ENCODE peak calls at places on chromosomes 16 and 17, in six cellular contexts. One of them, this sample, is unnamed.

GRCh38 chr17:80422981-80423380 is 8.0 kb downstream of the ENDOV start:
- DNase-seq in IMR-90: no peak
- DNase-seq in uterus: peak
- DNase-seq in body of pancreas: no peak
- DNase-seq in suprapubic skin: no peak
- DNase-seq in endothelial cell of umbilical vein: no peak
- DNase-seq in this sample: no peak

GRCh38 chr17:73749906-73750305 is 105.7 kb upstream of the SDK2 start:
- DNase-seq in body of pancreas: no peak
- DNase-seq in endothelial cell of umbilical vein: no peak
- DNase-seq in IMR-90: no peak
- DNase-seq in suprapubic skin: no peak
- DNase-seq in uterus: no peak
- DNase-seq in this sample: no peak

GRCh38 chr17:79575229-79575628 is 35.6 kb downstream of the RBFOX3 start:
- DNase-seq in IMR-90: no peak
- DNase-seq in suprapubic skin: no peak
- DNase-seq in uterus: no peak
- DNase-seq in body of pancreas: no peak
- DNase-seq in endothelial cell of umbilical vein: no peak
- DNase-seq in this sample: no peak

GRCh38 chr16:26818393-26818792 is 248.3 kb upstream of the C16orf82 start:
- DNase-seq in body of pancreas: no peak
- DNase-seq in IMR-90: no peak
- DNase-seq in suprapubic skin: no peak
- DNase-seq in uterus: no peak
- DNase-seq in endothelial cell of umbilical vein: no peak
- DNase-seq in this sample: no peak

GRCh38 chr16:79380990-79381389 is 219.5 kb downstream of the MAF start:
- DNase-seq in suprapubic skin: no peak
- DNase-seq in endothelial cell of umbilical vein: no peak
- DNase-seq in body of pancreas: no peak
- DNase-seq in IMR-90: no peak
- DNase-seq in uterus: no peak
- DNase-seq in this sample: no peak

GRCh38 chr17:56595831-56596740 is 2.6 kb downstream of the NOG start:
- DNase-seq in IMR-90: peak
- DNase-seq in body of pancreas: no peak
- DNase-seq in suprapubic skin: no peak
- DNase-seq in endothelial cell of umbilical vein: no peak
- DNase-seq in uterus: no peak
- DNase-seq in this sample: no peak

GRCh38 chr17:40818733-40819527 is 3.5 kb downstream of the KRT10 start:
- DNase-seq in suprapubic skin: peak
- DNase-seq in IMR-90: peak
- DNase-seq in endothelial cell of umbilical vein: peak
- DNase-seq in body of pancreas: peak
- DNase-seq in uterus: peak
- DNase-seq in this sample: peak

GRCh38 chr17:36989173-36989572 is 40.4 kb downstream of the AATF start:
- DNase-seq in uterus: no peak
- DNase-seq in IMR-90: no peak
- DNase-seq in endothelial cell of umbilical vein: no peak
- DNase-seq in suprapubic skin: no peak
- DNase-seq in body of pancreas: no peak
- DNase-seq in this sample: no peak

GRCh38 chr17:81066771-81067315 is 31.9 kb downstream of the BAIAP2 start:
- DNase-seq in suprapubic skin: no peak
- DNase-seq in endothelial cell of umbilical vein: no peak
- DNase-seq in IMR-90: no peak
- DNase-seq in uterus: no peak
- DNase-seq in body of pancreas: no peak
- DNase-seq in this sample: no peak

GRCh38 chr16:57723170-57723569 is 12.4 kb upstream of the KATNB1 start:
- DNase-seq in body of pancreas: no peak
- DNase-seq in IMR-90: no peak
- DNase-seq in suprapubic skin: no peak
- DNase-seq in endothelial cell of umbilical vein: peak
- DNase-seq in uterus: no peak
- DNase-seq in this sample: no peak

GRCh38 chr16:11949527-11949926 is 7.7 kb upstream of the NPIPB2 start:
- DNase-seq in body of pancreas: peak
- DNase-seq in IMR-90: peak
- DNase-seq in suprapubic skin: peak
- DNase-seq in uterus: no peak
- DNase-seq in endothelial cell of umbilical vein: peak
- DNase-seq in this sample: peak

GRCh38 chr17:80225230-80225629 is 5.0 kb downstream of the SLC26A11 start:
- DNase-seq in body of pancreas: no peak
- DNase-seq in IMR-90: no peak
- DNase-seq in endothelial cell of umbilical vein: no peak
- DNase-seq in suprapubic skin: no peak
- DNase-seq in uterus: no peak
- DNase-seq in this sample: no peak

GRCh38 chr17:73738751-73739575 is 94.7 kb upstream of the SDK2 start:
- DNase-seq in IMR-90: no peak
- DNase-seq in endothelial cell of umbilical vein: no peak
- DNase-seq in body of pancreas: no peak
- DNase-seq in suprapubic skin: no peak
- DNase-seq in uterus: no peak
- DNase-seq in this sample: no peak

GRCh38 chr16:13919330-13919682 is 648 bp upstream of the ERCC4 start:
- DNase-seq in endothelial cell of umbilical vein: no peak
- DNase-seq in body of pancreas: peak
- DNase-seq in uterus: no peak
- DNase-seq in IMR-90: peak
- DNase-seq in suprapubic skin: no peak
- DNase-seq in this sample: no peak

GRCh38 chr17:40516581-40517285 is 15.3 kb upstream of the TNS4 start:
- DNase-seq in uterus: peak
- DNase-seq in body of pancreas: no peak
- DNase-seq in endothelial cell of umbilical vein: no peak
- DNase-seq in IMR-90: no peak
- DNase-seq in suprapubic skin: peak
- DNase-seq in this sample: peak

DNA sequence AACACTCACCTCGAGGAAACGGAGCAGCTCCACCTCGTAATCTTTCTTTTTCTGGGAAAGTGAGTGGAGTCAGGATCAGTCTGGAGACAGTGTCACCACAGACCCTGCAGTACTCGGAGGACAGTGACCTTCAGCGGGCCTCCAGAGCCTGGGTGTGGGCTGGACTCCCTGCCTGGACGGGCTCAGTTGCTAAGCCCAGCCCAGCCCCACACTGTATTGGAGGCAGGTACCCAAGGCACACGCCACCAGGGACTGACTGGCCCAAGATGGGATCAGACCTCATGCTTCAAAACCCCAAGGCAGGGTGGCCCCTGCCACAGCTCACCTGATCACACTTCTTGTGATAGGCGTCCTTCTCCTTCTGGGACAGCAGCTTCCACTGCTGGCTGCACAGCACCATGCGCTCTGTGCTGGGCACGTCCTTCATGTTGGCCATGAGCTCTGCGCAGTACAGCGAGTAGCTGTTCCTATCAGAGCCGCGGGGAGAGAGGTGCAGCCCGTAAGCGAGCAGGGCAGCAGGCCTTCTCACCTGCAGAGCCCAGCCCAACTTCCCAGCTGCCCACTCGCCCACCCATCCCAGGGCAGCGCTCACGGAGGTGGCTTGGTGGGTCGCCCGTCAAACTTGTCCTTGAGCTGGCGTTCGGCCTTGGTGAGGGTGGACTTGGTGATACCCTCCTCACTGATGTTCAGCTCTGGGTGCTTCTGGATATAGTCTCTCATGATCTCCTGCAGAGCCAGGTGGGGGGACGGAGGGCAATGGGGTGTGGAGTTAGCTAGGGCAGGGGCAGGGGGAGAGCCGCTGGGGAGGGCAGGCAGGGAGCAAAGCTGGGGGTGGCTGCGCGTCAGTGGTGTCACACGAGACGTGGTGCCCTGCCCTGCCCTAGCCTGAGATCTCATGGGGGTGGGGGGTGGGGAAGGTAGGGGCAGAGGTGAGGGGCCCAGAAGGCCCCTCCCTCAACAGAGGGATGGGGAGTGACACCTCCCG is 7.9 kb downstream of the UBTF start:
- DNase-seq in suprapubic skin: no peak
- DNase-seq in body of pancreas: no peak
- DNase-seq in endothelial cell of umbilical vein: no peak
- DNase-seq in uterus: no peak
- DNase-seq in IMR-90: no peak
- DNase-seq in this sample: no peak
- TF ChIP-seq POLR2A in suprapubic skin: no peak
- TF ChIP-seq POLR2A in body of pancreas: no peak
- TF ChIP-seq POLR2A in endothelial cell of umbilical vein: no peak
- TF ChIP-seq POLR2A in uterus: no peak
- TF ChIP-seq POLR2A in IMR-90: no peak
- TF ChIP-seq POLR2A in this sample: no peak

GRCh38 chr16:75252049-75252864 is 833 bp upstream of the BCAR1 start:
- DNase-seq in IMR-90: no peak
- DNase-seq in uterus: no peak
- DNase-seq in suprapubic skin: no peak
- DNase-seq in endothelial cell of umbilical vein: no peak
- DNase-seq in body of pancreas: no peak
- DNase-seq in this sample: no peak

GRCh38 chr16:75250089-75250808 is 1.2 kb downstream of the BCAR1 start:
- DNase-seq in uterus: no peak
- DNase-seq in IMR-90: no peak
- DNase-seq in body of pancreas: peak
- DNase-seq in suprapubic skin: no peak
- DNase-seq in endothelial cell of umbilical vein: no peak
- DNase-seq in this sample: peak

GRCh38 chr16:75252946-75253911 is 1.8 kb upstream of the BCAR1 start:
- DNase-seq in uterus: peak
- DNase-seq in endothelial cell of umbilical vein: peak
- DNase-seq in body of pancreas: peak
- DNase-seq in IMR-90: peak
- DNase-seq in suprapubic skin: no peak
- DNase-seq in this sample: no peak

GRCh38 chr16:75250809-75251279 is 580 bp downstream of the BCAR1 start:
- DNase-seq in uterus: peak
- DNase-seq in IMR-90: no peak
- DNase-seq in body of pancreas: peak
- DNase-seq in suprapubic skin: no peak
- DNase-seq in endothelial cell of umbilical vein: no peak
- DNase-seq in this sample: peak

DNA sequence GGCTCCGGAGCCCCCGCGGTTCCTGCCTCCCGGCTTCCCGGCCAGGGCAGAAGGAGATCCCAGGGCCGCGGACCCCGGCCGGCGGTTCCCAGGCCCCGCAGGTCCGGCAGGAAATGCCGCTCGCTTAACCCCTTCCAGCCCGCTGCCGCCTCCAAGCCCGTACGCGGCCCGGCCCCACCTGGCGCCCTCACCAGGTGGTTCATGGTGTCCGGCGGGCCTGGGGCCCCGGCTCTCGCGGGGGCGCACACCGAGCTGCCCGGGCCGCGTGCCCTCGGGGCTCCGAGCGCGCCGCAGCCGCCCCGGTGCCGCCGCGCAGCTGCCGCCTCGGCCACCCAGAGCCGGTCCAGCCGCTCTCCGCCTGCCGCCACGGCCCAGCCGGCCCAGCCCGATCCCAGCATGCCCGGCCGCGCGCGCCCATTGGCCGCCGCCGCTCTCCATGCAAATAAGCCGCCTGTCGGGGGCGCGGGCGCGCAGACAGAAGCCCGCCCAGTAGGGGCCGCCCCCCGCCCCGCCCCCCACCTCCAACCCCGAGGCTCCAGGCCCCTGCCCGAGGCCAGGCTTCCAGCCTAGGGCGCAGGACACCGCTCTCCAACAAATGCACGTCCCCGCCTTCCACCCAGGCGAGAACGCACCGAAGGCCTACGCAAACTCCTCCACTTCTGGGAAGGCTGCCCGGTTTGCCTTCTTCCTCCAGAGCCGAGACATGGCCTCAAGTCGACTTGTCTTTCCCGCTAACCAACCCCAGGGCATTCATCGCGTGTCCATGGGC is at the start of gene BCAR1:
- DNase-seq in endothelial cell of umbilical vein: peak
- DNase-seq in IMR-90: peak
- DNase-seq in uterus: peak
- DNase-seq in body of pancreas: peak
- DNase-seq in suprapubic skin: no peak
- DNase-seq in this sample: peak
- TF ChIP-seq POLR2A in endothelial cell of umbilical vein: peak
- TF ChIP-seq POLR2A in IMR-90: peak
- TF ChIP-seq POLR2A in uterus: peak
- TF ChIP-seq POLR2A in body of pancreas: peak
- TF ChIP-seq POLR2A in suprapubic skin: peak
- TF ChIP-seq POLR2A in this sample: no peak

GRCh38 chr17:78355045-78355641 is 4.7 kb downstream of the SOCS3 start:
- DNase-seq in IMR-90: no peak
- DNase-seq in suprapubic skin: no peak
- DNase-seq in body of pancreas: no peak
- DNase-seq in uterus: no peak
- DNase-seq in endothelial cell of umbilical vein: no peak
- DNase-seq in this sample: no peak

GRCh38 chr17:78357177-78357586 is 2.7 kb downstream of the SOCS3 start:
- DNase-seq in endothelial cell of umbilical vein: peak
- DNase-seq in body of pancreas: peak
- DNase-seq in suprapubic skin: no peak
- DNase-seq in uterus: peak
- DNase-seq in IMR-90: peak
- DNase-seq in this sample: no peak

GRCh38 chr17:78355701-78356100 is 4.2 kb downstream of the SOCS3 start:
- DNase-seq in suprapubic skin: no peak
- DNase-seq in body of pancreas: no peak
- DNase-seq in IMR-90: peak
- DNase-seq in endothelial cell of umbilical vein: no peak
- DNase-seq in uterus: no peak
- DNase-seq in this sample: no peak

GRCh38 chr17:78357687-78358537 is 2.0 kb downstream of the SOCS3 start:
- DNase-seq in suprapubic skin: no peak
- DNase-seq in IMR-90: no peak
- DNase-seq in uterus: no peak
- DNase-seq in endothelial cell of umbilical vein: no peak
- DNase-seq in body of pancreas: no peak
- DNase-seq in this sample: no peak

GRCh38 chr17:78356163-78356713 is 3.6 kb downstream of the SOCS3 start:
- DNase-seq in IMR-90: peak
- DNase-seq in endothelial cell of umbilical vein: no peak
- DNase-seq in uterus: no peak
- DNase-seq in suprapubic skin: no peak
- DNase-seq in body of pancreas: peak
- DNase-seq in this sample: peak
- TF ChIP-seq POLR2A in IMR-90: peak
- TF ChIP-seq POLR2A in endothelial cell of umbilical vein: no peak
- TF ChIP-seq POLR2A in uterus: no peak
- TF ChIP-seq POLR2A in suprapubic skin: peak
- TF ChIP-seq POLR2A in body of pancreas: no peak
- TF ChIP-seq POLR2A in this sample: peak

DNA sequence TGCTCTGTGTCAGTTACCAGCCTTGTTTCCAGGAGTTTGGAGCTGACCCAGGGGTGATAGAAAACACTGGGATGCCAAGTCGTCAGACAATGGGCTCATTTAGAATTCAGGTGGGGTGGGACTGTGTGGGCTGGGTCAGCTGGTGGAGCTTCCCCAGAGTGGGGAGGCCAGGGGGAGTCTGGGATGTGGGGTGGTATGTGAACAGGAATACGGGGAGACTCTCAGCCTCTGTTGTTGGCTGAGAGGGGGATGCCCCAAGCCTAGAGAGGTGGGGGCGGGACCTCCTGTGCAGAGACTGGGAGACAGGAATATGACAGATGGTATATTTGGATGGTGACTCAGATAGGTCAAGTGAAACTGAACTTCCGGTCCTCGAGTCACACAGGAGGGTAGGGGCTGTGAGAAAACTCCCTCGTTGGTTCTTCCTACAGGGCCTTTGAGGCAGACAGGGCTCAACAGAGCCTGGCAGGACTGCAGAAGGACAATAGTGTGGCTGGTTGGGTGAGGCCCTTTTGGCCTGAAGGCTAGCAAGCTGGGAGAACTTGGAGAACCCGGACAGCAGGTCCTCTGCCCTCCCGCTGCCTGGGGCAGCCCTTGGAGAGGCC is 23.7 kb downstream of the CDH1 start:
- DNase-seq in endothelial cell of umbilical vein: no peak
- DNase-seq in suprapubic skin: no peak
- DNase-seq in body of pancreas: peak
- DNase-seq in IMR-90: peak
- DNase-seq in uterus: no peak
- DNase-seq in this sample: peak
- TF ChIP-seq POLR2A in endothelial cell of umbilical vein: no peak
- TF ChIP-seq POLR2A in suprapubic skin: no peak
- TF ChIP-seq POLR2A in body of pancreas: no peak
- TF ChIP-seq POLR2A in IMR-90: no peak
- TF ChIP-seq POLR2A in uterus: no peak
- TF ChIP-seq POLR2A in this sample: no peak